ENCODE peak calls at places on chromosomes 13 and 19, in four cellular contexts. F is fibroblast of lung, H is upper lobe of right lung, M is tibial nerve. R is an unnamed sample.

GRCh38 chr19:45103625-45104319 is 10.8 kb downstream of the PPP1R37 start:
- DNase-seq in M (no peak), H (no peak), F (no peak), R (no peak)

GRCh38 chr19:1509589-1510441 is 3.0 kb downstream of the ADAMTSL5 start:
- DNase-seq in F (no peak), M (no peak), H (no peak), R (no peak)

GRCh38 chr13:31023126-31023525 is 90.7 kb downstream of the TEX26 start:
- DNase-seq in M (no peak), H (no peak), F (no peak), R (no peak)

GRCh38 chr13:70938462-70938861 is 830.2 kb upstream of the KLHL1 start:
- DNase-seq in F (no peak), M (no peak), H (no peak), R (no peak)

GRCh38 chr19:31140717-31141116 is 208.5 kb downstream of the TSHZ3 start:
- DNase-seq in F (no peak), M (no peak), H (no peak), R (no peak)

GRCh38 chr13:20441879-20442278 is 83.8 kb downstream of the CRYL1 start:
- DNase-seq in F (no peak), H (no peak), M (no peak), R (no peak)

GRCh38 chr19:2289714-2290435 is 7.9 kb upstream of the PEAK3 start:
- DNase-seq in H (peak), F (no peak), M (no peak), R (no peak)

GRCh38 chr13:33109319-33109718 is 93.1 kb downstream of the KL start:
- DNase-seq in H (no peak), M (no peak), F (peak), R (no peak)

GRCh38 chr19:4390017-4390861 is 10.1 kb downstream of the SH3GL1 start:
- DNase-seq in F (peak), M (no peak), H (no peak), R (no peak)

GRCh38 chr19:4971424-4971793 is 2.5 kb downstream of the KDM4B start:
- DNase-seq in H (no peak), F (no peak), M (no peak), R (no peak)

GRCh38 chr13:25300861-25301346 is 521 bp upstream of the NUP58 start:
- DNase-seq in F (no peak), M (no peak), H (peak), R (peak)

GRCh38 chr19:8161135-8161646 is 11.8 kb upstream of the FBN3 start:
- DNase-seq in M (no peak), H (no peak), F (peak), R (no peak)

GRCh38 chr13:50715402-50716146 is 127.9 kb downstream of the DLEU7 start:
- DNase-seq in H (peak), M (peak), F (no peak), R (peak)

GRCh38 chr13:111216166-111216960 is 101.3 kb downstream of the ARHGEF7 start:
- DNase-seq in M (peak), F (peak), H (no peak), R (peak)

GRCh38 chr13:95915102-95915501 is 138.1 kb downstream of the UGGT2 start:
- DNase-seq in F (no peak), M (no peak), H (no peak), R (no peak)
- H3K27ac ChIP-seq in F (no peak), M (no peak), H (no peak), R (no peak)

DNA sequence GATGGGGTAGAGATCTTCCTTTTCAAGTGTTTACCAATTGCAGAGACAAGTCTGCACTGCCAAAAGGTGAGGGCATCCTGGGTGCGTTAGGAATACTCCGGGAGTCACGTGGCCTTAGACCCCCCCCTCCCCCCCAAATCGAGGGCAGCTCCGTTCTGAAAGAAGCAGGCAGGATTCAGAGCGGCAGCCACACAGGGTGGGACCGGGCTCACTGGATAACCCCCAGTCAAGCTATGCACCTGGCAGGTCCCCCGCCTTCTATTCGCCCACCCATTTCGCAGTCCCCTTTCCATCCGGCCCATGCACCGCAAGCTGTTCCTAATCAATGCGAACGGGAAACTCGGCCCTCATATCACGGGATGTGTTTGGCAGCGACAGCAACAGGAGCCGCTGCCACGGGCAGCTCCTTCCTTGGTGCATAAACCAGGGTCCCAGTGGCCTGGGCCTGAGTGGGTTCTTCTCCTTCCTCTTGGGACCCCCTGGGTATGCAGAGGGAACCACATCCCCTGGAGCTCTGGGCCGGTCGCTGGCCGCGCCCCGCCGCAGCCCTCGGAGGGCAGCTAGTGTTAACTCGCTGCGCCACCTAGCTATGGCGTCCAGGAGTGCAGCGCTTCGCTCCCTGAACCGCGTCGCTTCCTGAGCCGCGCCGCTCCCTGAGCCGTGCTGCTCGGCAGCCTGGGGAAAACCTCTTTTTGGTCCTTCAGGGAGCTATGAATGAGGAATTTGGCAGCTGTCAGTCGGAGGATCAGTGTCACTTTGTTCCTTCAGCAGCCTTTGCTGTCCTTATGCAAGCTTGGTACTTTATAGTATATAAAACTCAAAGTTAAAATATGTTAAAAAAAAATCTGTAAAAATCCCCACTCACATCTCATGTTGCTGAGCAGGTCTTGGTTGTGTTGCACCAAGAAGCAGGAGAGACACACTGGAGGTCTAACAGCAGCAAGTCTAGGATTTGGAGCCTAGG is 41.4 kb downstream of the LYL1 start:
- DNase-seq in H (peak), M (peak), F (peak), R (peak)
- H3K27ac ChIP-seq in H (peak), M (peak), F (peak), R (peak)

GRCh38 chr13:35912841-35913240 is 218.3 kb downstream of the DCLK1 start:
- DNase-seq in H (no peak), F (no peak), M (no peak), R (no peak)
- H3K27ac ChIP-seq in H (no peak), F (no peak), M (no peak), R (no peak)

GRCh38 chr19:38735257-38735686 is 9.0 kb downstream of the CAPN12 start:
- DNase-seq in M (no peak), H (peak), F (no peak), R (no peak)

GRCh38 chr19:38736036-38736412 is 8.2 kb downstream of the CAPN12 start:
- DNase-seq in H (peak), F (no peak), M (no peak), R (no peak)

GRCh38 chr19:38734176-38734425 is 10.2 kb downstream of the CAPN12 start:
- DNase-seq in M (no peak), F (no peak), H (no peak), R (no peak)

GRCh38 chr19:38733493-38734175 is 10.6 kb downstream of the CAPN12 start:
- DNase-seq in M (no peak), F (no peak), H (peak), R (no peak)

GRCh38 chr19:38734426-38735256 is 9.6 kb downstream of the CAPN12 start:
- DNase-seq in M (no peak), H (peak), F (no peak), R (no peak)
- H3K27ac ChIP-seq in M (peak), H (peak), F (peak), R (peak)

GRCh38 chr19:34732548-34733255 is 1.3 kb upstream of the ZNF181 start:
- DNase-seq in H (no peak), M (no peak), F (no peak), R (no peak)
- H3K27ac ChIP-seq in H (peak), M (peak), F (peak), R (no peak)

GRCh38 chr19:18017275-18018083 is 9.5 kb downstream of the ARRDC2 start:
- DNase-seq in H (no peak), F (no peak), M (no peak), R (no peak)

GRCh38 chr19:18014197-18014596 is 6.2 kb downstream of the ARRDC2 start:
- DNase-seq in F (no peak), M (no peak), H (no peak), R (no peak)

GRCh38 chr19:18013210-18013609 is 5.2 kb downstream of the ARRDC2 start:
- DNase-seq in H (no peak), M (no peak), F (no peak), R (no peak)

GRCh38 chr19:18010149-18010548 is 2.2 kb downstream of the ARRDC2 start:
- DNase-seq in F (no peak), H (no peak), M (no peak), R (no peak)

GRCh38 chr19:18013621-18014111 is 5.7 kb downstream of the ARRDC2 start:
- DNase-seq in M (no peak), H (no peak), F (no peak), R (no peak)
- H3K27ac ChIP-seq in M (peak), H (peak), F (no peak), R (peak)

GRCh38 chr13:41456768-41457588 is at the start of gene RGCC:
- DNase-seq in F (peak), M (peak), H (peak), R (peak)
- H3K27ac ChIP-seq in F (peak), M (peak), H (peak), R (peak)

DNA sequence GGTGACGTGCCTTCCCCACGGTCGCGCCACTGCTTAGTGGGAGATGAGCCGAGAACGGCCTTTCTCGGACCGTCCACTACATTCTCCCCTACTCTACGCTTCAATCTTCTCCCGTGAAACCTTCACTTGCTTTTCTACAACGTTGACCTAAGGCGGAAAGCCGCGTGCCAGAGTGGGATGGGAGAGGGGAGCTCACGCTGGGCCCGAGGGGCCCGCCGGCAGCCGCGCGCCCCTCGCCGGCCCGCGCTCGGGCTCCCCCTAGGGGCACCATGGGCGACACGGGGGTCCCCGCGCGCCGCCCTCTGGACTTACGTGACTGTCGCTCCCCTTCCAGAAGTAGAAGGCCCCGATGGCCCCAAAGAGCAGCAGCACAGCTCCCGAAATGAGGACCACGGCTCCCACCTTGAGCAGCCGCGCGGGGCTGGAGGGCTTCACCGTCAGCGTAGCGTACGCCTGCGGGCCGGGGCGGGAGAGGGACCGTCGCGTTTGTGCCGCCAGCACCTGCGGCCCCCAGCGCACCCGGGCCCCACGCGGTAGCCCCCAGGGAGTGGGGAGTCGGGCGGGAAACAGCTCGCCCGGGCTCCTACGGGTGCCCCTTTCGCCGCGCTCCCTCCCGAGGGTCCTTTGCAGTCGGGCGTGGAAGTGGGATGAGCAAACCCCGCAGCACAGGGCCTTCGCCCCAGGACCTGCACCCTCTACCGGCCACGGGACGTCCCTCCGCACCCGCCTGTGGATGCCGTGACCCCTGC is 727 bp downstream of the CNMD start:
- DNase-seq in M (no peak), F (no peak), H (peak), R (no peak)
- H3K27ac ChIP-seq in M (no peak), F (no peak), H (no peak), R (no peak)

R was measured in substantia nigra.